ENCODE peak calls at places on chromosomes 7 and 10, in nine cellular contexts. Z is upper lobe of right lung, E is mammary epithelial cell, B is bronchial epithelial cell, D is Peyer's patch, P is neural progenitor cell, F is kidney, R is retinal pigment epithelial cell, Y is AG04450. W is an unnamed sample.

GRCh38 chr10:43943825-43944360 is 295.2 kb upstream of the ZNF32 start:
- DNase-seq in Z (peak), E (no peak), B (no peak), D (no peak), P (no peak), F (no peak), R (no peak), Y (no peak), W (no peak)

GRCh38 chr7:37405603-37406122 is 43.0 kb downstream of the ELMO1 start:
- DNase-seq in Z (no peak), E (no peak), B (no peak), D (no peak), P (no peak), F (peak), R (no peak), Y (no peak), W (no peak)

GRCh38 chr10:102342958-102343357 is 52.5 kb upstream of the NFKB2 start:
- DNase-seq in Z (no peak), E (peak), B (peak), D (no peak), P (no peak), F (no peak), R (peak), Y (peak), W (peak)

GRCh38 chr7:100157334-100158228 is 942 bp downstream of the TRAPPC14 start:
- DNase-seq in Z (no peak), E (peak), B (peak), D (no peak), P (peak), F (no peak), R (no peak), Y (no peak), W (no peak)

GRCh38 chr7:121001234-121001633 is 12.7 kb downstream of the CPED1 start:
- DNase-seq in Z (no peak), E (no peak), B (no peak), D (no peak), P (no peak), F (no peak), R (no peak), Y (no peak), W (no peak)

GRCh38 chr10:101131962-101132635 is 999 bp downstream of the TLX1 start:
- DNase-seq in Z (no peak), E (no peak), B (no peak), D (no peak), P (no peak), F (peak), R (no peak), Y (no peak), W (no peak)

GRCh38 chr7:28068811-28069216 is 111.8 kb downstream of the JAZF1 start:
- DNase-seq in Z (no peak), E (peak), B (peak), D (no peak), P (no peak), F (no peak), R (no peak), Y (no peak), W (no peak)

GRCh38 chr10:46305430-46305808 is 18.6 kb downstream of the ANTXRL start:
- DNase-seq in Z (no peak), E (no peak), B (no peak), D (no peak), P (no peak), F (peak), R (no peak), Y (no peak), W (no peak)

GRCh38 chr10:133327651-133328357 is 8.9 kb downstream of the CALY start:
- DNase-seq in Z (no peak), E (no peak), B (no peak), D (no peak), P (no peak), F (peak), R (no peak), Y (no peak), W (no peak)

GRCh38 chr7:102303669-102304422 is 17.2 kb downstream of the SH2B2 start:
- DNase-seq in Z (no peak), E (no peak), B (no peak), D (peak), P (peak), F (no peak), R (no peak), Y (no peak), W (no peak)

GRCh38 chr7:133618970-133619369 is 366.1 kb downstream of the EXOC4 start:
- DNase-seq in Z (no peak), E (no peak), B (no peak), D (no peak), P (no peak), F (no peak), R (no peak), Y (no peak), W (no peak)

GRCh38 chr7:143085109-143085508 is 33.0 kb downstream of the OR6V1 start:
- DNase-seq in Z (no peak), E (no peak), B (no peak), D (no peak), P (no peak), F (no peak), R (no peak), Y (no peak), W (no peak)

GRCh38 chr10:93752761-93753160 is 5.0 kb upstream of the LGI1 start:
- DNase-seq in Z (no peak), E (peak), B (peak), D (no peak), P (peak), F (no peak), R (peak), Y (no peak), W (no peak)

GRCh38 chr10:34811968-34812514 is 3.1 kb downstream of the PARD3 start:
- DNase-seq in Z (no peak), E (no peak), B (no peak), D (no peak), P (no peak), F (no peak), R (no peak), Y (no peak), W (peak)

GRCh38 chr10:130824230-130825014 is 487.1 kb downstream of the TCERG1L start:
- DNase-seq in Z (no peak), E (no peak), B (no peak), D (no peak), P (no peak), F (no peak), R (no peak), Y (no peak), W (no peak)

GRCh38 chr7:129698516-129699418 is 87.2 kb downstream of the NRF1 start:
- DNase-seq in Z (no peak), E (peak), B (peak), D (no peak), P (no peak), F (no peak), R (no peak), Y (no peak), W (no peak)

GRCh38 chr7:7175075-7175695 is 7.2 kb upstream of the C1GALT1 start:
- DNase-seq in Z (no peak), E (peak), B (no peak), D (no peak), P (no peak), F (no peak), R (no peak), Y (no peak), W (no peak)

GRCh38 chr10:28638392-28638791 is 38.9 kb upstream of the BAMBI start:
- DNase-seq in Z (no peak), E (no peak), B (no peak), D (no peak), P (no peak), F (no peak), R (no peak), Y (no peak), W (no peak)

GRCh38 chr10:93992400-93993030 is 1.2 kb upstream of the PLCE1 start:
- DNase-seq in Z (no peak), E (no peak), B (no peak), D (no peak), P (peak), F (no peak), R (no peak), Y (no peak), W (no peak)

GRCh38 chr7:131294553-131294952 is 33.1 kb upstream of the MKLN1 start:
- DNase-seq in Z (no peak), E (no peak), B (no peak), D (no peak), P (no peak), F (no peak), R (peak), Y (no peak), W (no peak)

GRCh38 chr10:67794909-67795460 is 43.0 kb downstream of the DNAJC12 start:
- DNase-seq in Z (no peak), E (no peak), B (no peak), D (no peak), P (peak), F (no peak), R (peak), Y (no peak), W (no peak)

GRCh38 chr10:88979153-88979562 is 11.4 kb upstream of the FAS start:
- DNase-seq in Z (no peak), E (peak), B (peak), D (no peak), P (peak), F (no peak), R (no peak), Y (no peak), W (peak)

GRCh38 chr7:41110186-41110585 is 592.7 kb downstream of the INHBA start:
- DNase-seq in Z (no peak), E (peak), B (peak), D (no peak), P (no peak), F (no peak), R (no peak), Y (no peak), W (no peak)

GRCh38 chr10:5684971-5685763 is 529 bp downstream of the TASOR2 start:
- DNase-seq in Z (peak), E (peak), B (peak), D (peak), P (peak), F (peak), R (no peak), Y (peak), W (peak)

GRCh38 chr10:113045155-113046055 is 95.4 kb downstream of the TCF7L2 start:
- DNase-seq in Z (peak), E (peak), B (peak), D (no peak), P (no peak), F (no peak), R (no peak), Y (peak), W (peak)

GRCh38 chr10:75528392-75528791 is 97.0 kb downstream of the LRMDA start:
- DNase-seq in Z (no peak), E (no peak), B (no peak), D (no peak), P (no peak), F (no peak), R (no peak), Y (no peak), W (no peak)

GRCh38 chr10:28970231-28970630 is 292.9 kb downstream of the BAMBI start:
- DNase-seq in Z (no peak), E (no peak), B (no peak), D (no peak), P (no peak), F (no peak), R (no peak), Y (no peak), W (peak)

GRCh38 chr7:131735151-131735550 is 178.7 kb upstream of the PODXL start:
- DNase-seq in Z (no peak), E (no peak), B (no peak), D (no peak), P (no peak), F (no peak), R (no peak), Y (no peak), W (no peak)

GRCh38 chr7:48841750-48842149 is 82.6 kb upstream of the CDC14C start:
- DNase-seq in Z (no peak), E (no peak), B (no peak), D (no peak), P (no peak), F (no peak), R (no peak), Y (no peak), W (no peak)

GRCh38 chr10:71663311-71663710 is 56.3 kb downstream of the C10orf105 start:
- DNase-seq in Z (no peak), E (no peak), B (no peak), D (no peak), P (no peak), F (no peak), R (no peak), Y (no peak), W (no peak)

GRCh38 chr10:110788620-110789385 is 82.9 kb upstream of the PDCD4 start:
- DNase-seq in Z (no peak), E (no peak), B (no peak), D (no peak), P (no peak), F (no peak), R (no peak), Y (no peak), W (no peak)

GRCh38 chr10:16699435-16699834 is 117.8 kb downstream of the RSU1 start:
- DNase-seq in Z (no peak), E (no peak), B (no peak), D (no peak), P (peak), F (no peak), R (no peak), Y (no peak), W (no peak)

GRCh38 chr7:121960678-121961461 is 87.9 kb downstream of the PTPRZ1 start:
- DNase-seq in Z (no peak), E (peak), B (peak), D (no peak), P (peak), F (no peak), R (peak), Y (peak), W (peak)

GRCh38 chr7:38291117-38291647 is 17.7 kb upstream of the TARP start:
- DNase-seq in Z (no peak), E (no peak), B (no peak), D (no peak), P (no peak), F (no peak), R (no peak), Y (no peak), W (no peak)

GRCh38 chr7:5525271-5526189 is 101.9 kb upstream of the TNRC18 start:
- DNase-seq in Z (no peak), E (peak), B (peak), D (no peak), P (peak), F (no peak), R (no peak), Y (no peak), W (no peak)

GRCh38 chr10:97999909-98000248 is 30.5 kb downstream of the CRTAC1 start:
- DNase-seq in Z (no peak), E (no peak), B (no peak), D (no peak), P (no peak), F (no peak), R (no peak), Y (no peak), W (no peak)

GRCh38 chr7:139675127-139676110 is 102.4 kb downstream of the HIPK2 start:
- DNase-seq in Z (no peak), E (no peak), B (no peak), D (no peak), P (no peak), F (no peak), R (no peak), Y (no peak), W (peak)

GRCh38 chr7:134520130-134520529 is 7.2 kb upstream of the AKR1B10 start:
- DNase-seq in Z (no peak), E (no peak), B (peak), D (no peak), P (no peak), F (no peak), R (no peak), Y (no peak), W (no peak)

GRCh38 chr7:151728746-151729145 is 148.2 kb downstream of the PRKAG2 start:
- DNase-seq in Z (no peak), E (no peak), B (no peak), D (no peak), P (no peak), F (peak), R (no peak), Y (no peak), W (no peak)

GRCh38 chr10:73780966-73781365 is 882 bp upstream of the CHCHD1 start:
- DNase-seq in Z (no peak), E (no peak), B (no peak), D (no peak), P (no peak), F (no peak), R (no peak), Y (no peak), W (no peak)

GRCh38 chr7:16432425-16432731 is 11.0 kb upstream of the CRPPA start:
- DNase-seq in Z (no peak), E (no peak), B (no peak), D (no peak), P (no peak), F (no peak), R (no peak), Y (no peak), W (no peak)
- TF ChIP-seq CTCF in Z (no peak), E (no peak), B (no peak), D (no peak), P (no peak), F (no peak), R (no peak), Y (no peak), W (no peak)

GRCh38 chr7:44105832-44106231 is 1.7 kb downstream of the AEBP1 start:
- DNase-seq in Z (no peak), E (no peak), B (no peak), D (no peak), P (no peak), F (no peak), R (no peak), Y (no peak), W (no peak)
- H3K4me3 ChIP-seq in Z (peak), E (no peak), B (no peak), D (no peak), P (no peak), F (peak), R (peak), Y (peak), W (peak)

GRCh38 chr7:141486959-141487358 is 64.3 kb upstream of the AGK start:
- DNase-seq in Z (no peak), E (no peak), B (no peak), D (no peak), P (peak), F (no peak), R (no peak), Y (no peak), W (no peak)
- TF ChIP-seq CTCF in Z (no peak), E (no peak), B (no peak), D (no peak), P (no peak), F (no peak), R (no peak), Y (no peak), W (no peak)

GRCh38 chr7:117019786-117020604 is 66.7 kb downstream of the ST7 start:
- DNase-seq in Z (no peak), E (peak), B (peak), D (no peak), P (peak), F (peak), R (peak), Y (peak), W (peak)
- H3K4me3 ChIP-seq in Z (peak), E (peak), B (no peak), D (no peak), P (peak), F (peak), R (peak), Y (peak), W (peak)

W was measured in astrocyte of the cerebellum.